ENCODE peak calls at places on chromosomes 12 and 14, in four cellular contexts. One of them, this sample, is unnamed.

GRCh38 chr12:89775336-89776005 is 66.8 kb upstream of the ATP2B1 start:
- DNase-seq in HCT116: no peak
- DNase-seq in K562: no peak
- DNase-seq in HepG2: no peak
- DNase-seq in this sample: no peak

GRCh38 chr14:83217492-83217891 is 1683.8 kb upstream of the SEL1L start:
- DNase-seq in HCT116: no peak
- DNase-seq in K562: no peak
- DNase-seq in HepG2: no peak
- DNase-seq in this sample: no peak

GRCh38 chr12:92597997-92598396 is 104.8 kb upstream of the PLEKHG7 start:
- DNase-seq in HCT116: no peak
- DNase-seq in K562: no peak
- DNase-seq in HepG2: no peak
- DNase-seq in this sample: no peak

GRCh38 chr12:114406326-114407033 is 536 bp upstream of the TBX5 start:
- DNase-seq in HCT116: no peak
- DNase-seq in K562: no peak
- DNase-seq in HepG2: no peak
- DNase-seq in this sample: no peak

GRCh38 chr12:22855456-22855855 is 230.5 kb downstream of the ETNK1 start:
- DNase-seq in HCT116: no peak
- DNase-seq in K562: no peak
- DNase-seq in HepG2: no peak
- DNase-seq in this sample: no peak

GRCh38 chr12:12018454-12018853 is 52.3 kb upstream of the BCL2L14 start:
- DNase-seq in HCT116: no peak
- DNase-seq in K562: no peak
- DNase-seq in HepG2: no peak
- DNase-seq in this sample: no peak

GRCh38 chr12:77122236-77122635 is 56.9 kb upstream of the E2F7 start:
- DNase-seq in HCT116: peak; percentile 57
- DNase-seq in K562: no peak
- DNase-seq in HepG2: peak; percentile 13
- DNase-seq in this sample: no peak

GRCh38 chr14:52369305-52369781 is 55.2 kb downstream of the PTGER2 start:
- DNase-seq in HCT116: no peak
- DNase-seq in K562: no peak
- DNase-seq in HepG2: no peak
- DNase-seq in this sample: no peak

GRCh38 chr14:75249958-75250336 is 28.7 kb upstream of the FOS start:
- DNase-seq in HCT116: no peak
- DNase-seq in K562: no peak
- DNase-seq in HepG2: no peak
- DNase-seq in this sample: no peak

GRCh38 chr12:113757223-113758002 is 208.7 kb downstream of the RBM19 start:
- DNase-seq in HCT116: peak; percentile 4
- DNase-seq in K562: no peak
- DNase-seq in HepG2: no peak
- DNase-seq in this sample: no peak

GRCh38 chr12:21428241-21428640 is 9.2 kb upstream of the PYROXD1 start:
- DNase-seq in HCT116: no peak
- DNase-seq in K562: no peak
- DNase-seq in HepG2: no peak
- DNase-seq in this sample: no peak

GRCh38 chr12:8779862-8780261 is 42.6 kb upstream of the A2ML1 start:
- DNase-seq in HCT116: no peak
- DNase-seq in K562: no peak
- DNase-seq in HepG2: no peak
- DNase-seq in this sample: no peak

GRCh38 chr12:45773734-45774133 is 44.2 kb downstream of the ARID2 start:
- DNase-seq in HCT116: no peak
- DNase-seq in K562: no peak
- DNase-seq in HepG2: no peak
- DNase-seq in this sample: no peak

GRCh38 chr12:117134059-117134458 is 34.8 kb upstream of the TESC start:
- DNase-seq in HCT116: no peak
- DNase-seq in K562: no peak
- DNase-seq in HepG2: no peak
- DNase-seq in this sample: no peak

GRCh38 chr14:67331368-67332125 is 28.1 kb downstream of the ATP6V1D start:
- DNase-seq in HCT116: no peak
- DNase-seq in K562: no peak
- DNase-seq in HepG2: no peak
- DNase-seq in this sample: no peak

GRCh38 chr14:89399594-89400068 is 17.4 kb downstream of the FOXN3 start:
- DNase-seq in HCT116: no peak
- DNase-seq in K562: no peak
- DNase-seq in HepG2: peak; percentile 29
- DNase-seq in this sample: peak; percentile 75

GRCh38 chr14:100107236-100107635 is 42.0 kb downstream of the EVL start:
- DNase-seq in HCT116: no peak
- DNase-seq in K562: peak; percentile 18
- DNase-seq in HepG2: no peak
- DNase-seq in this sample: no peak

GRCh38 chr14:91008759-91009409 is 51.6 kb downstream of the RPS6KA5 start:
- DNase-seq in HCT116: no peak
- DNase-seq in K562: no peak
- DNase-seq in HepG2: no peak
- DNase-seq in this sample: no peak

GRCh38 chr14:63993992-63994391 is 141.2 kb downstream of the SYNE2 start:
- DNase-seq in HCT116: no peak
- DNase-seq in K562: no peak
- DNase-seq in HepG2: no peak
- DNase-seq in this sample: peak; percentile 6

GRCh38 chr12:39368891-39369290 is 74.0 kb downstream of the KIF21A start:
- DNase-seq in HCT116: no peak
- DNase-seq in K562: no peak
- DNase-seq in HepG2: no peak
- DNase-seq in this sample: no peak

GRCh38 chr12:96714199-96714598 is 192.9 kb upstream of the NEDD1 start:
- DNase-seq in HCT116: no peak
- DNase-seq in K562: no peak
- DNase-seq in HepG2: no peak
- DNase-seq in this sample: no peak

GRCh38 chr12:96711364-96711763 is 195.7 kb upstream of the NEDD1 start:
- DNase-seq in HCT116: no peak
- DNase-seq in K562: no peak
- DNase-seq in HepG2: no peak
- DNase-seq in this sample: no peak

DNA sequence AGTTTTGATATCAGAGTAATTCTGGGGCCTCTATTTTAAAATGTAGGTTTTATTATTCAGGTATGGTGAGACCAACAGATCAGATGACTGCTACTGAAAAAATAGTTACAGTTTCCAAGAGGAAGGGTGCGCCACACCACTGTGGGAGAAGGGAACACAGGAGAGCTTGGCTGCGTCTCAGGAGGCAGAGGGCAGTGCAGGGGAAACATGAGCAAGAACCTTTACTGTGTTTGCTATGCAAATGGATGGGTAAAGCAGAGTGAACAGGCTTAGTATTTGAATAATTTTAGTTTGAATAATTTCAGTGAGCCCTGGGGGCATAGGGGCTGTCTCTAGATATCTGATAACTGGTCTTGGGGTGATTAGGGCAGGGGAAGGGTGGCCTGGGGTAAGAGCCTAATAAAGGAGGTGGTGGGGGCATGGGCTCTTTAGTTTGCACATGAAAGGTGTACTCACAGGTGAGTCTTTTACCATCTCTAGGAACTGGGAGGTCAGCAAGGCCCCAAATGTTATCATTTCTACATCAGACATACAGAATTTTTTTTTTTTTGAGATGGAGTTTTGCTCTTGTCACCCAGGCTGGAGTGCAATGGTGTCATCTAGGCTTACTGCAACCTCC is 196.8 kb upstream of the NEDD1 start:
- DNase-seq in HCT116: no peak
- DNase-seq in K562: no peak
- DNase-seq in HepG2: no peak
- DNase-seq in this sample: no peak
- TF ChIP-seq ELF1 in HCT116: no peak
- TF ChIP-seq ELF1 in K562: no peak
- TF ChIP-seq ELF1 in HepG2: no peak
- TF ChIP-seq ELF1 in this sample: no peak

GRCh38 chr14:94099006-94099405 is 11.5 kb upstream of the IFI27 start:
- DNase-seq in HCT116: no peak
- DNase-seq in K562: no peak
- DNase-seq in HepG2: no peak
- DNase-seq in this sample: no peak

GRCh38 chr14:94098359-94098758 is 12.2 kb upstream of the IFI27 start:
- DNase-seq in HCT116: no peak
- DNase-seq in K562: no peak
- DNase-seq in HepG2: no peak
- DNase-seq in this sample: no peak

GRCh38 chr14:94102768-94103482 is 7.6 kb upstream of the IFI27 start:
- DNase-seq in HCT116: no peak
- DNase-seq in K562: no peak
- DNase-seq in HepG2: no peak
- DNase-seq in this sample: no peak

GRCh38 chr14:94101748-94102147 is 8.8 kb upstream of the IFI27 start:
- DNase-seq in HCT116: no peak
- DNase-seq in K562: no peak
- DNase-seq in HepG2: no peak
- DNase-seq in this sample: no peak

DNA sequence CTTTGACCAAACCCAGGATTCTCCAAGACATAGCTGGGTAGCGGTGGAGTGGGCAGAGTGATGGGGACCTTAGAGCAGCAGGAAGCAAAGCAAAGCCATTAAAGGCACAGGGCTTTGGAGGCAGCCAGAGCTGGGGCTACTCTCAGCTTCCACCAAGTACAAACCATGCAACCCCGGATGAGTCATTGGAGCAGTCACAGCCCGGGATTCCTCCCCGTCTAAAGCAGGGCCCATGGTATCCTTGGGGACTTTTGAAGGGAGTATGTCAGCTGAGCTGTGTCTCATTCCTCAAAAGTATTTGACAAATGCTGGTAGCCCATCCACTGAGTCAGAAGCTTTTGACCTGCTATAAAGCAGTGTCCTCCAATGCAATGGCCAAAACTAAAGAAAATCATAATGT is 9.7 kb upstream of the IFI27 start:
- DNase-seq in HCT116: no peak
- DNase-seq in K562: no peak
- DNase-seq in HepG2: no peak
- DNase-seq in this sample: no peak
- TF ChIP-seq SIN3A in HCT116: no peak
- TF ChIP-seq SIN3A in K562: no peak
- TF ChIP-seq SIN3A in HepG2: no peak
- TF ChIP-seq SIN3A in this sample: no peak

GRCh38 chr12:2302711-2303255 is 250.0 kb downstream of the CACNA1C start:
- DNase-seq in HCT116: no peak
- DNase-seq in K562: no peak
- DNase-seq in HepG2: no peak
- DNase-seq in this sample: no peak

GRCh38 chr12:2309647-2310046 is 256.9 kb downstream of the CACNA1C start:
- DNase-seq in HCT116: no peak
- DNase-seq in K562: no peak
- DNase-seq in HepG2: no peak
- DNase-seq in this sample: no peak

GRCh38 chr12:2307550-2307949 is 254.8 kb downstream of the CACNA1C start:
- DNase-seq in HCT116: no peak
- DNase-seq in K562: no peak
- DNase-seq in HepG2: no peak
- DNase-seq in this sample: no peak

GRCh38 chr12:2306686-2307249 is 254.0 kb downstream of the CACNA1C start:
- DNase-seq in HCT116: no peak
- DNase-seq in K562: no peak
- DNase-seq in HepG2: no peak
- DNase-seq in this sample: no peak

DNA sequence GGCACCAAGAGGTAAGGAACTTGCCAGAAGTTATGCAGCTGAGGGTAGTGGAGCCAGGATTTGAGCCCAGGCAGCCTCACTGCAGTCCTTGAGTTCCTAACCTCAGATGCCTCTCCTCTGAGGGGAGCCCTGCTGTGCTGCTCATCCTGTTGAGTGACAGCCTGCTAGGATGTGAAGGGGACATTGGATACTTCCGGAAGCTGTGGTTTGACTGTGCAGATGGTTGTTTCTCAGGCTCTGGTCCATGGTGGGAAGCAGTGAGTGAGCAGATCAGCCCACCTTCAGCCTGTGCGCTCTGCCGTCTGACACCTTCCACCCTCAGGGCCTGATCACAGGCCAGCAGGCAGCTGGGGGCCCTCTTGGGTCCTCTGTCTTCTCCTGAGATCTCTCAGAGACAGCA is 253.2 kb downstream of the CACNA1C start:
- DNase-seq in HCT116: no peak
- DNase-seq in K562: no peak
- DNase-seq in HepG2: no peak
- DNase-seq in this sample: no peak
- TF ChIP-seq ELF1 in HCT116: no peak
- TF ChIP-seq ELF1 in K562: no peak
- TF ChIP-seq ELF1 in HepG2: no peak
- TF ChIP-seq ELF1 in this sample: no peak

GRCh38 chr12:104626069-104626690 is 169.4 kb downstream of the CHST11 start:
- DNase-seq in HCT116: no peak
- DNase-seq in K562: no peak
- DNase-seq in HepG2: no peak
- DNase-seq in this sample: no peak

GRCh38 chr12:104620761-104621531 is 164.2 kb downstream of the CHST11 start:
- DNase-seq in HCT116: no peak
- DNase-seq in K562: no peak
- DNase-seq in HepG2: no peak
- DNase-seq in this sample: peak; percentile 73

GRCh38 chr12:104622942-104623341 is 166.2 kb downstream of the CHST11 start:
- DNase-seq in HCT116: no peak
- DNase-seq in K562: no peak
- DNase-seq in HepG2: no peak
- DNase-seq in this sample: no peak

GRCh38 chr12:104624529-104624928 is 167.8 kb downstream of the CHST11 start:
- DNase-seq in HCT116: no peak
- DNase-seq in K562: no peak
- DNase-seq in HepG2: no peak
- DNase-seq in this sample: no peak

GRCh38 chr12:104623920-104624319 is 167.2 kb downstream of the CHST11 start:
- DNase-seq in HCT116: no peak
- DNase-seq in K562: no peak
- DNase-seq in HepG2: no peak
- DNase-seq in this sample: no peak
- TF ChIP-seq SIN3A in HCT116: no peak
- TF ChIP-seq SIN3A in K562: no peak
- TF ChIP-seq SIN3A in HepG2: no peak
- TF ChIP-seq SIN3A in this sample: no peak